ENCODE peak calls at places on chromosomes 3 and 15, in four cellular contexts. One of them, this sample, is unnamed.

GRCh38 chr3:52399131-52399530 is 45.8 kb downstream of the SEMA3G start:
- DNase-seq in H7: no peak
- DNase-seq in GM04503: no peak
- DNase-seq in activated gamma-delta T cell treated with anti-CD3 and anti-CD28 coated beads, Interleukin-2, amount 50 U/mL, for 16 hours: no peak
- DNase-seq in this sample: no peak

GRCh38 chr3:18438586-18438985 is 13.4 kb upstream of the SATB1 start:
- DNase-seq in H7: no peak
- DNase-seq in GM04503: no peak
- DNase-seq in activated gamma-delta T cell treated with anti-CD3 and anti-CD28 coated beads, Interleukin-2, amount 50 U/mL, for 16 hours: no peak
- DNase-seq in this sample: no peak

GRCh38 chr3:2635511-2635910 is 474.7 kb downstream of the IL5RA start:
- DNase-seq in H7: no peak
- DNase-seq in GM04503: no peak
- DNase-seq in activated gamma-delta T cell treated with anti-CD3 and anti-CD28 coated beads, Interleukin-2, amount 50 U/mL, for 16 hours: no peak
- DNase-seq in this sample: no peak

GRCh38 chr3:98906230-98906629 is 4.7 kb upstream of the DCBLD2 start:
- DNase-seq in H7: no peak
- DNase-seq in GM04503: peak
- DNase-seq in activated gamma-delta T cell treated with anti-CD3 and anti-CD28 coated beads, Interleukin-2, amount 50 U/mL, for 16 hours: no peak
- DNase-seq in this sample: no peak

GRCh38 chr3:12135029-12135634 is 23.6 kb downstream of the TIMP4 start:
- DNase-seq in H7: peak
- DNase-seq in GM04503: no peak
- DNase-seq in activated gamma-delta T cell treated with anti-CD3 and anti-CD28 coated beads, Interleukin-2, amount 50 U/mL, for 16 hours: peak
- DNase-seq in this sample: peak

GRCh38 chr3:10263549-10264363 is 15.5 kb downstream of the TATDN2 start:
- DNase-seq in H7: peak
- DNase-seq in GM04503: no peak
- DNase-seq in activated gamma-delta T cell treated with anti-CD3 and anti-CD28 coated beads, Interleukin-2, amount 50 U/mL, for 16 hours: peak
- DNase-seq in this sample: peak

GRCh38 chr3:185069023-185069422 is 83.8 kb downstream of the C3orf70 start:
- DNase-seq in H7: no peak
- DNase-seq in GM04503: no peak
- DNase-seq in activated gamma-delta T cell treated with anti-CD3 and anti-CD28 coated beads, Interleukin-2, amount 50 U/mL, for 16 hours: no peak
- DNase-seq in this sample: no peak

GRCh38 chr3:72338942-72339749 is 509.1 kb downstream of the SHQ1 start:
- DNase-seq in H7: no peak
- DNase-seq in GM04503: peak
- DNase-seq in activated gamma-delta T cell treated with anti-CD3 and anti-CD28 coated beads, Interleukin-2, amount 50 U/mL, for 16 hours: peak
- DNase-seq in this sample: peak

GRCh38 chr3:38627956-38628355 is 21.5 kb downstream of the SCN5A start:
- DNase-seq in H7: peak
- DNase-seq in GM04503: no peak
- DNase-seq in activated gamma-delta T cell treated with anti-CD3 and anti-CD28 coated beads, Interleukin-2, amount 50 U/mL, for 16 hours: no peak
- DNase-seq in this sample: peak

GRCh38 chr15:67124911-67125588 is 59.6 kb downstream of the SMAD3 start:
- DNase-seq in H7: no peak
- DNase-seq in GM04503: no peak
- DNase-seq in activated gamma-delta T cell treated with anti-CD3 and anti-CD28 coated beads, Interleukin-2, amount 50 U/mL, for 16 hours: no peak
- DNase-seq in this sample: no peak

GRCh38 chr3:107001635-107002034 is 375.6 kb upstream of the CCDC54 start:
- DNase-seq in H7: no peak
- DNase-seq in GM04503: no peak
- DNase-seq in activated gamma-delta T cell treated with anti-CD3 and anti-CD28 coated beads, Interleukin-2, amount 50 U/mL, for 16 hours: no peak
- DNase-seq in this sample: no peak

GRCh38 chr3:43998374-43998840 is 243.3 kb upstream of the TOPAZ1 start:
- DNase-seq in H7: peak
- DNase-seq in GM04503: no peak
- DNase-seq in activated gamma-delta T cell treated with anti-CD3 and anti-CD28 coated beads, Interleukin-2, amount 50 U/mL, for 16 hours: no peak
- DNase-seq in this sample: no peak

GRCh38 chr15:26017665-26018064 is 154.5 kb upstream of the ATP10A start:
- DNase-seq in H7: no peak
- DNase-seq in GM04503: no peak
- DNase-seq in activated gamma-delta T cell treated with anti-CD3 and anti-CD28 coated beads, Interleukin-2, amount 50 U/mL, for 16 hours: no peak
- DNase-seq in this sample: no peak

GRCh38 chr15:34729886-34730285 is 24.9 kb downstream of the GJD2 start:
- DNase-seq in H7: no peak
- DNase-seq in GM04503: no peak
- DNase-seq in activated gamma-delta T cell treated with anti-CD3 and anti-CD28 coated beads, Interleukin-2, amount 50 U/mL, for 16 hours: no peak
- DNase-seq in this sample: no peak

GRCh38 chr3:160546727-160547126 is 18.6 kb downstream of the KPNA4 start:
- DNase-seq in H7: no peak
- DNase-seq in GM04503: no peak
- DNase-seq in activated gamma-delta T cell treated with anti-CD3 and anti-CD28 coated beads, Interleukin-2, amount 50 U/mL, for 16 hours: no peak
- DNase-seq in this sample: no peak

GRCh38 chr3:152738656-152739055 is 96.3 kb upstream of the P2RY1 start:
- DNase-seq in H7: no peak
- DNase-seq in GM04503: no peak
- DNase-seq in activated gamma-delta T cell treated with anti-CD3 and anti-CD28 coated beads, Interleukin-2, amount 50 U/mL, for 16 hours: no peak
- DNase-seq in this sample: no peak

GRCh38 chr3:9183811-9184463 is 65.5 kb downstream of the SRGAP3 start:
- DNase-seq in H7: peak
- DNase-seq in GM04503: no peak
- DNase-seq in activated gamma-delta T cell treated with anti-CD3 and anti-CD28 coated beads, Interleukin-2, amount 50 U/mL, for 16 hours: no peak
- DNase-seq in this sample: no peak

GRCh38 chr15:101482526-101483371 is 6.8 kb downstream of the PCSK6 start:
- DNase-seq in H7: peak
- DNase-seq in GM04503: no peak
- DNase-seq in activated gamma-delta T cell treated with anti-CD3 and anti-CD28 coated beads, Interleukin-2, amount 50 U/mL, for 16 hours: no peak
- DNase-seq in this sample: no peak

GRCh38 chr15:40691737-40692136 is 3.2 kb upstream of the RAD51 start:
- DNase-seq in H7: no peak
- DNase-seq in GM04503: no peak
- DNase-seq in activated gamma-delta T cell treated with anti-CD3 and anti-CD28 coated beads, Interleukin-2, amount 50 U/mL, for 16 hours: no peak
- DNase-seq in this sample: no peak

GRCh38 chr15:38652998-38653397 is 88.4 kb upstream of the RASGRP1 start:
- DNase-seq in H7: no peak
- DNase-seq in GM04503: no peak
- DNase-seq in activated gamma-delta T cell treated with anti-CD3 and anti-CD28 coated beads, Interleukin-2, amount 50 U/mL, for 16 hours: peak
- DNase-seq in this sample: peak

GRCh38 chr3:4492240-4493007 is 724 bp upstream of the ITPR1 start:
- DNase-seq in H7: peak
- DNase-seq in GM04503: peak
- DNase-seq in activated gamma-delta T cell treated with anti-CD3 and anti-CD28 coated beads, Interleukin-2, amount 50 U/mL, for 16 hours: peak
- DNase-seq in this sample: peak

GRCh38 chr3:39668420-39668819 is 141.0 kb upstream of the MYRIP start:
- DNase-seq in H7: no peak
- DNase-seq in GM04503: no peak
- DNase-seq in activated gamma-delta T cell treated with anti-CD3 and anti-CD28 coated beads, Interleukin-2, amount 50 U/mL, for 16 hours: no peak
- DNase-seq in this sample: no peak

GRCh38 chr15:26134812-26135211 is 271.7 kb upstream of the ATP10A start:
- DNase-seq in H7: no peak
- DNase-seq in GM04503: no peak
- DNase-seq in activated gamma-delta T cell treated with anti-CD3 and anti-CD28 coated beads, Interleukin-2, amount 50 U/mL, for 16 hours: no peak
- DNase-seq in this sample: no peak

This sample was measured in stimulated activated effector memory CD8-positive, alpha-beta T cell treated with anti-CD3 and anti-CD28 coated beads, Interleukin-12 subunit alpha, Interleukin-12 subunit beta, amount 100 ng/mL, for 72 hours.